ENCODE peak calls at places on chromosomes 13 and 19, in five cellular contexts. E, Q, P, H and J are unnamed samples.

GRCh38 chr13:32852568-32852967 is 163.7 kb upstream of the KL start:
- DNase-seq in E (no peak), Q (peak), P (no peak), H (no peak), J (no peak)

GRCh38 chr13:35741657-35742056 is 265.2 kb upstream of the MAB21L1 start:
- DNase-seq in E (no peak), Q (no peak), P (no peak), H (no peak), J (no peak)

GRCh38 chr13:40979232-40979631 is 39.9 kb downstream of the ELF1 start:
- DNase-seq in E (no peak), Q (no peak), P (no peak), H (no peak), J (no peak)

GRCh38 chr19:2798733-2799132 is 13.4 kb downstream of the THOP1 start:
- DNase-seq in E (no peak), Q (peak), P (no peak), H (no peak), J (no peak)

GRCh38 chr13:81929988-81930387 is 1589.1 kb upstream of the SPRY2 start:
- DNase-seq in E (peak), Q (no peak), P (peak), H (no peak), J (no peak)

GRCh38 chr13:82627183-82627582 is 1255.1 kb downstream of the SLITRK1 start:
- DNase-seq in E (no peak), Q (peak), P (no peak), H (no peak), J (no peak)

GRCh38 chr19:34096020-34096915 is 76.0 kb upstream of the LSM14A start:
- DNase-seq in E (no peak), Q (peak), P (peak), H (no peak), J (no peak)

GRCh38 chr13:92175330-92175729 is 776.9 kb downstream of the GPC5 start:
- DNase-seq in E (peak), Q (peak), P (peak), H (no peak), J (no peak)

GRCh38 chr19:46631481-46631880 is 4.5 kb downstream of the GNG8 start:
- DNase-seq in E (no peak), Q (peak), P (no peak), H (no peak), J (no peak)

GRCh38 chr13:99976502-99977115 is 5.0 kb upstream of the ZIC2 start:
- DNase-seq in E (no peak), Q (no peak), P (no peak), H (no peak), J (no peak)

GRCh38 chr13:101946411-101946810 is 455.4 kb downstream of the FGF14 start:
- DNase-seq in E (no peak), Q (no peak), P (no peak), H (no peak), J (no peak)

GRCh38 chr19:13165091-13165997 is 15.1 kb downstream of the IER2 start:
- DNase-seq in E (no peak), Q (no peak), P (no peak), H (no peak), J (no peak)

GRCh38 chr13:93422980-93423554 is 196.5 kb downstream of the GPC6 start:
- DNase-seq in E (no peak), Q (no peak), P (no peak), H (no peak), J (no peak)

GRCh38 chr13:90979059-90979458 is 368.4 kb upstream of the MIR17HG start:
- DNase-seq in E (no peak), Q (no peak), P (no peak), H (no peak), J (no peak)

GRCh38 chr19:16330368-16330801 is 5.8 kb downstream of the KLF2 start:
- DNase-seq in E (no peak), Q (peak), P (no peak), H (peak), J (no peak)

GRCh38 chr13:29922896-29923295 is 72.5 kb upstream of the UBL3 start:
- DNase-seq in E (no peak), Q (peak), P (no peak), H (no peak), J (no peak)

GRCh38 chr13:56909896-56910600 is 230.7 kb upstream of the PRR20A start:
- DNase-seq in E (no peak), Q (no peak), P (no peak), H (no peak), J (no peak)

GRCh38 chr13:74367193-74367592 is 233.0 kb upstream of the KLF12 start:
- DNase-seq in E (no peak), Q (no peak), P (no peak), H (no peak), J (no peak)

GRCh38 chr13:95471960-95472359 is 80.6 kb upstream of the CLDN10 start:
- DNase-seq in E (no peak), Q (no peak), P (no peak), H (no peak), J (no peak)

GRCh38 chr19:19732579-19733501 is at the start of gene ZNF14:
- DNase-seq in E (peak), Q (peak), P (peak), H (peak), J (no peak)

GRCh38 chr19:50874185-50874584 is 946 bp downstream of the KLK2 start:
- DNase-seq in E (no peak), Q (no peak), P (no peak), H (no peak), J (no peak)

GRCh38 chr19:23033721-23034120 is 30.7 kb upstream of the ZNF728 start:
- DNase-seq in E (no peak), Q (no peak), P (no peak), H (no peak), J (no peak)

GRCh38 chr13:24272452-24273161 is 36.8 kb upstream of the C1QTNF9 start:
- DNase-seq in E (no peak), Q (no peak), P (no peak), H (no peak), J (no peak)

GRCh38 chr19:54325194-54325621 is 12.2 kb upstream of the LILRA5 start:
- DNase-seq in E (peak), Q (peak), P (no peak), H (peak), J (no peak)

GRCh38 chr13:105170438-105170837 is 1365.0 kb downstream of the EFNB2 start:
- DNase-seq in E (no peak), Q (no peak), P (no peak), H (no peak), J (no peak)

GRCh38 chr19:42282036-42282762 is 13.1 kb downstream of the CIC start:
- DNase-seq in E (no peak), Q (peak), P (no peak), H (no peak), J (no peak)

GRCh38 chr13:52599037-52599852 is 43.0 kb upstream of the HNRNPA1L2 start:
- DNase-seq in E (no peak), Q (peak), P (no peak), H (no peak), J (no peak)

GRCh38 chr13:46345400-46345799 is 41.7 kb downstream of the RUBCNL start:
- DNase-seq in E (no peak), Q (no peak), P (no peak), H (no peak), J (no peak)

GRCh38 chr19:22832031-22832762 is at the start of gene ZNF723:
- DNase-seq in E (peak), Q (no peak), P (no peak), H (no peak), J (no peak)

GRCh38 chr13:26422036-26422435 is 135.4 kb upstream of the WASF3 start:
- DNase-seq in E (no peak), Q (no peak), P (no peak), H (no peak), J (no peak)

GRCh38 chr19:46478356-46478986 is 7.1 kb upstream of the PNMA8A start:
- DNase-seq in E (no peak), Q (peak), P (no peak), H (no peak), J (no peak)

GRCh38 chr19:14375582-14376291 is 5.5 kb upstream of the ADGRE5 start:
- DNase-seq in E (no peak), Q (peak), P (no peak), H (no peak), J (no peak)

GRCh38 chr19:15265849-15266248 is 33.6 kb upstream of the EPHX3 start:
- DNase-seq in E (no peak), Q (peak), P (peak), H (no peak), J (no peak)

GRCh38 chr19:7843521-7843920 is 13.5 kb downstream of the EVI5L start:
- DNase-seq in E (no peak), Q (no peak), P (no peak), H (no peak), J (no peak)

GRCh38 chr13:95296326-95296939 is 4.8 kb downstream of the ABCC4 start:
- DNase-seq in E (no peak), Q (no peak), P (no peak), H (no peak), J (no peak)